ENCODE peak calls at places on chromosomes 4 and X, in six cellular contexts. Y is heart right ventricle, K is upper lobe of right lung, C is testis, P is cardiac muscle cell, D is fibroblast of lung. B is an unnamed sample. For H3K9me3, the result is how much of the 10 kb centered on the place peaks cover.

GRCh38 chr4:77959566-77960338 is 97.1 kb downstream of the MRPL1 start:
- DNase-seq in Y (peak), K (no peak), D (peak), C (no peak), P (peak), B (no peak)

GRCh38 chr4:8854866-8855265 is 16.8 kb downstream of the HMX1 start:
- DNase-seq in C (no peak), K (no peak), D (no peak), P (peak), Y (no peak), B (no peak)

GRCh38 chrX:40632199-40632598 is 9.0 kb downstream of the MPC1L start:
- DNase-seq in P (no peak), D (no peak), C (no peak), Y (no peak), K (no peak), B (no peak)

GRCh38 chrX:46582964-46583363 is 9.4 kb downstream of the CHST7 start:
- DNase-seq in K (no peak), Y (no peak), C (peak), P (peak), D (peak), B (no peak)

GRCh38 chrX:71052721-71053120 is 15.4 kb downstream of the SNX12 start:
- DNase-seq in Y (no peak), P (no peak), D (no peak), K (no peak), C (no peak), B (no peak)

GRCh38 chr4:41525129-41525528 is 12.8 kb upstream of the LIMCH1 start:
- DNase-seq in P (peak), K (no peak), Y (peak), C (no peak), D (peak), B (no peak)

GRCh38 chr4:153476829-153477574 is 10.8 kb downstream of the TMEM131L start:
- DNase-seq in Y (no peak), K (no peak), C (no peak), P (no peak), D (no peak), B (no peak)

GRCh38 chrX:114930227-114930626 is 87.2 kb downstream of the IL13RA2 start:
- DNase-seq in P (no peak), D (no peak), C (no peak), K (no peak), Y (no peak), B (no peak)

GRCh38 chr4:168864831-168865541 is 145.1 kb downstream of the CBR4 start:
- DNase-seq in C (no peak), P (peak), Y (no peak), K (no peak), D (peak), B (no peak)

GRCh38 chr4:52823478-52824092 is 38.5 kb upstream of the RASL11B start:
- DNase-seq in D (peak), C (no peak), P (no peak), Y (no peak), K (no peak), B (no peak)

DNA sequence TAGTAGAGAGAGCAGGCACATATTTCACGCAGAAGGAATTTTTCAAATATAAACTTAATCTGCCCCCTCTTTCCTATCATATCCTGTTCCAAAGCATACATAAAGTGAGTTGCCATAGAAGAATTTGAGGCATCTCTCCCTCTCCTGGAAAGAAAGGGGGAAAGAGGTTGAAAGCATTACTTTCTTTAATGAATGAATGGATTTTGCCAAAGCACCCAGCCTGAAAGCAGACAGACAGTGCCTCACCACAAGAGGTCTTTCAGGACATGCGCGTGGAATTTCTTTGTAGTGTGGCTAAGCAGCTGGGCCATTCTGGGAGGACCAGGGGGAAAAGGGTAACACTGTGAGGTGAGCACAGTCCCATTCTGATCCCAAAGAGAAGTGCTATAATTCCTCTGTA is 651.4 kb downstream of the IQCM start:
- DNase-seq in D (peak), C (no peak), P (peak), K (no peak), Y (no peak), B (no peak)
- TF ChIP-seq CTCF in D (no peak), C (no peak), P (no peak), K (no peak), Y (no peak), B (no peak)

DNA sequence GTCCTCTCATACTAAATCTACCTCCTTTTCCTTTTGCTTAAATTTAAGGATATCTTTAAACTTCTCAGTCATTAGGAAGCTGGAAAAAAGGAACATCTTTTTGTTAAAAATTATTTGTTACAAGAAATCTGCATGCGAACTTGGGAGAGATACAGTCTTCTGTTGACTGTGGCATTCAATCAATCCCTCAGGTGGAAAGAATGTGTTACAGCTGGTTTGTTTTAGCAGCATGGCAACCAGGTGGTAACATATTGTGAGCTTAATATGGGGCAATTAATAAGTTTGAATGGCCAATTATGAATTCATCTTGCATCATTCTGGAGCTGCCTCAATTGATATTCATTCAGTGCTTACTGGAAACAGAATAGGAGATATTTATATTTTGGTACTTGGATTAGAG is 135.0 kb downstream of the GC start:
- DNase-seq in C (no peak), D (no peak), P (no peak), Y (no peak), K (no peak), B (no peak)
- H3K27ac ChIP-seq in C (no peak), D (no peak), P (no peak), Y (no peak), K (no peak), B (no peak)

DNA sequence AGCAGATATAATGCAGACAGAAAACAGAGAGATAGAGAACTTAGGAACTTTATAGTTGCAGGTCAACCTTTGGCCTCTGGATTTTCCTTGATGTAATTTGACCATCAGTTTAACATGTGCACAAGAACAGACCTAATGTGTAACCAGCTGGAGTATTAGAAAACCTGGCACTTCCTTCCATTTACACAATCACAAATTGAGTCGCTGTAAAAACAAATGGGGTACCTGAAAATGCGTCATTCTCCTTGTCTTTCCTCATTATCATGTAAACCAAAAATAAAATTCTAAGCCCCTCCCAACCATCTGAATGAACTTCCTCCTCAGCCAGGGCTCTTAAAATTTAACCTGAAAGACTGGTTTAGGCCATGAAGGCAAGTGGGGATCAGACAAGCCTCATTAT is 358.4 kb upstream of the MAGEB16 start:
- DNase-seq in K (no peak), Y (no peak), C (no peak), P (no peak), D (no peak), B (no peak)
- H3K9me3 ChIP-seq in K (under half), Y (under half), C (under half), P (under half), D (under half), B (under half)

GRCh38 chr4:108415389-108415788 is 205.0 kb upstream of the RPL34 start:
- DNase-seq in C (no peak), Y (no peak), D (no peak), K (no peak), P (no peak), B (no peak)
- TF ChIP-seq CTCF in C (no peak), Y (no peak), D (no peak), K (no peak), P (no peak), B (no peak)

GRCh38 chr4:54784188-54784671 is 126.5 kb downstream of the KIT start:
- DNase-seq in C (peak), D (peak), K (peak), P (peak), Y (peak), B (no peak)
- H3K27ac ChIP-seq in C (peak), D (peak), K (peak), P (peak), Y (peak), B (no peak)

DNA sequence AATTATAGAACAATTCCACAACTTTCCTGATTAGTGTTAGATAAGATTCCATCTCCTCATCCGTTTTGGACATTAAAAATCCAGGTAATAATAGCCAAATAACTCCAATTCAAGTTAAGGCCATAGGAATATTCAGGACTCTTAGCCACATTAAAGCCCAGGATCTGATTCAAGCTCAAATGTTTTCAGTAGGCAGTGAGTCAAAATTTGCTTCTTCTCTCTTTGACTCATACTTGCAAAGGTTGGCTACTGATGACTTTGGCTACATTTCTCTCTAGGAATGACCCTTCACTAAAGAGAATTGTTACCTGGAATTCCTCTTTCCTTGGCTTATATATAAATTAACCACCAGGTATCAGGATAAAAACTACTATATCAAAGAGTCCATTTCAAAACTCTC is 354.9 kb upstream of the HS3ST1 start:
- DNase-seq in D (no peak), P (no peak), Y (no peak), C (no peak), K (no peak), B (no peak)
- H3K9me3 ChIP-seq in D (under half), P (under half), Y (under half), C (under half), K (under half), B (under half)

GRCh38 chr4:40306991-40307390 is 28.1 kb upstream of the CHRNA9 start:
- DNase-seq in K (no peak), D (no peak), C (no peak), Y (no peak), P (no peak), B (no peak)

GRCh38 chr4:40307627-40308497 is 27.3 kb upstream of the CHRNA9 start:
- DNase-seq in Y (peak), P (no peak), K (no peak), D (no peak), C (no peak), B (peak)

GRCh38 chr4:40306203-40306602 is 28.9 kb upstream of the CHRNA9 start:
- DNase-seq in K (no peak), Y (no peak), D (no peak), P (no peak), C (no peak), B (no peak)

GRCh38 chr4:40303751-40304150 is 31.4 kb upstream of the CHRNA9 start:
- DNase-seq in K (no peak), D (no peak), C (no peak), P (no peak), Y (no peak), B (no peak)

DNA sequence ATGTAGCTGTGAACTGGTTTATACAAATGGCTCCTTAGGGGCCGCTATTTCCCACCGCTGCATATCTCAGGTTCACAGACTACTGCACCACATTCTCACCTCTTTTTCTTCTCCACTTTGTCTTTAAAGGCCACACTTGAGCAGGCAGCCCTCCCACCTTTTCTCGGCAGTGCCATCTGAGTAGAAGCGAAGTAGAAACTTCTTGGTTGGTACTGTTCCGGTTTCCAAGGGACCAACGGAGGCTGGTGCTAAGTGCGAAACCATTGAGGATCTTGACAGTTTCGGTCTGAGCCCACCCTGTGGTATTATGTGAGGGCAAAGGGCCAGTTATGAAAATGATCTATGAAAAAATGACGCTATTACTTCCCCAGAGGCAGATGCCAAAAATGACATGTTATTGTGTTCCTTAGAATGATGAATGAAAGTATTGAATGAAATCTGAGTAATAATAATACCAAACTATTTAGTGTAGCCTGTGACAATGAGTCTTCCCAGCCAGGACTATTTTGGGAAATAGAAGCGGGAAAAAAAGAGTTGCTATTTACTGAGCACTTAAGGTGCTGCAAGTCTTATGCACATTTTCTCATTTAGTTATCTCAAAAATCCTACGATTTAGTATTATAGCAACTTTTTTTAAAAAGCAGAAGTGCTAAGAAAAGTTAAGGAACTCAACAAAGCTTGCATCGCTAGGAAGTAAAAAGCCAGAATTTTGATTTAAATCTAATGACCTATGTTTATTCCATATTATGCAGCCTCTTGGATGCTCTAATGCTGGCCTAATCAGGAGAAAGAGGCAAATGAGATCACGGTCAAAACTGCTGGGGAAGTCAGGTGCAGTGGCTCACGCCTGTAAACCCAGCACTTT is 29.6 kb upstream of the CHRNA9 start:
- DNase-seq in Y (no peak), P (no peak), K (no peak), C (no peak), D (no peak), B (no peak)
- TF ChIP-seq CTCF in Y (no peak), P (no peak), K (no peak), C (no peak), D (no peak), B (no peak)

GRCh38 chr4:118888666-118889312 is at the start of gene SYNPO2:
- DNase-seq in P (peak), Y (peak), K (peak), C (peak), D (peak), B (peak)
- H3K27ac ChIP-seq in P (peak), Y (peak), K (no peak), C (peak), D (no peak), B (no peak)

B was measured in CD4-positive, alpha-beta T cell.